ENCODE peak calls at places on chromosome 20, in four cellular contexts. C is heart right ventricle, H is left lung, A is astrocyte of the spinal cord. T is an unnamed sample.
A peak's percentile ranks its signal among the peaks of the same experiment; 100 is the strongest.

GRCh38 chr20:59765599-59766177 is 161.3 kb downstream of the PHACTR3 start:
- DNase-seq in C (no peak), H (no peak), A (no peak), T (peak; percentile 1)

GRCh38 chr20:2840967-2841531 is 504 bp downstream of the VPS16 start:
- DNase-seq in H (peak; percentile 87), C (peak; percentile 68), A (peak; percentile 66), T (peak; percentile 66)

GRCh38 chr20:2729791-2730190 is 37.2 kb downstream of the EBF4 start:
- DNase-seq in C (no peak), A (no peak), H (no peak), T (no peak)

GRCh38 chr20:30815577-30816181 is 441.8 kb upstream of the DEFB115 start:
- DNase-seq in C (no peak), A (no peak), H (no peak), T (no peak)

GRCh38 chr20:48732081-48732829 is 95.5 kb downstream of the PREX1 start:
- DNase-seq in A (no peak), H (no peak), C (no peak), T (no peak)

GRCh38 chr20:52190437-52191131 is 995 bp downstream of the ZFP64 start:
- DNase-seq in H (no peak), C (no peak), A (peak; percentile 32), T (peak; percentile 30)

GRCh38 chr20:13119583-13119982 is 101.5 kb upstream of the ISM1 start:
- DNase-seq in H (no peak), C (no peak), A (peak; percentile 66), T (peak; percentile 64)

GRCh38 chr20:35129647-35130069 is 17.5 kb downstream of the EDEM2 start:
- DNase-seq in C (no peak), H (no peak), A (peak; percentile 26), T (peak; percentile 51)

GRCh38 chr20:37565134-37565811 is 37.6 kb upstream of the BLCAP start:
- DNase-seq in A (no peak), H (no peak), C (no peak), T (no peak)

GRCh38 chr20:52105045-52105572 is 86.5 kb downstream of the ZFP64 start:
- DNase-seq in A (peak; percentile 42), H (peak; percentile 73), C (peak; percentile 14), T (peak; percentile 28)

GRCh38 chr20:1122388-1123315 is 4.2 kb downstream of the PSMF1 start:
- DNase-seq in A (peak; percentile 48), C (peak; percentile 33), H (peak; percentile 76), T (peak; percentile 53)

GRCh38 chr20:504632-505075 is 38.9 kb downstream of the CSNK2A1 start:
- DNase-seq in A (no peak), C (no peak), H (no peak), T (no peak)

GRCh38 chr20:54219751-54220426 is 12.0 kb downstream of the PFDN4 start:
- DNase-seq in A (peak; percentile 52), C (no peak), H (no peak), T (peak; percentile 68)

GRCh38 chr20:54633903-54634302 is 158.5 kb downstream of the DOK5 start:
- DNase-seq in H (no peak), A (no peak), C (no peak), T (no peak)

GRCh38 chr20:5080384-5080877 is 39.3 kb downstream of the PCNA start:
- DNase-seq in H (peak; percentile 92), A (no peak), C (peak; percentile 43), T (peak; percentile 69)

GRCh38 chr20:23875606-23876237 is 3.8 kb downstream of the CST5 start:
- DNase-seq in C (no peak), A (no peak), H (no peak), T (no peak)

GRCh38 chr20:38407321-38407720 is 27.8 kb downstream of the SNHG17 start:
- DNase-seq in A (no peak), H (peak; percentile 76), C (peak; percentile 14), T (no peak)

GRCh38 chr20:43961541-43962471 is 47.2 kb downstream of the TOX2 start:
- DNase-seq in C (no peak), H (no peak), A (no peak), T (no peak)

GRCh38 chr20:311603-312002 is 13.7 kb upstream of the SOX12 start:
- DNase-seq in A (no peak), C (no peak), H (no peak), T (peak; percentile 70)

GRCh38 chr20:62220666-62221568 is 839 bp upstream of the HRH3 start:
- DNase-seq in A (no peak), H (peak; percentile 74), C (no peak), T (no peak)

GRCh38 chr20:62219101-62219991 is 732 bp downstream of the HRH3 start:
- DNase-seq in H (peak; percentile 72), C (no peak), A (no peak), T (no peak)

GRCh38 chr20:62222266-62222850 is 2.3 kb upstream of the HRH3 start:
- DNase-seq in A (no peak), H (peak; percentile 67), C (no peak), T (no peak)

GRCh38 chr20:62217913-62218773 is 1.9 kb downstream of the HRH3 start:
- DNase-seq in H (peak; percentile 73), C (no peak), A (no peak), T (no peak)

GRCh38 chr20:62219992-62220665 is at the start of gene HRH3:
- DNase-seq in C (peak; percentile 52), A (no peak), H (peak; percentile 83), T (no peak)
- H3K4me3 ChIP-seq in C (peak within 1 kb of the TSS; percentile 41), A (no peak within 1 kb of the TSS), H (peak within 1 kb of the TSS; percentile 16), T (no peak within 1 kb of the TSS)

GRCh38 chr20:40724566-40724965 is 35.5 kb upstream of the MAFB start:
- DNase-seq in H (peak; percentile 58), A (no peak), C (no peak), T (no peak)

GRCh38 chr20:40728996-40729395 is 40.0 kb upstream of the MAFB start:
- DNase-seq in A (no peak), H (no peak), C (no peak), T (no peak)

GRCh38 chr20:40727960-40728359 is 38.9 kb upstream of the MAFB start:
- DNase-seq in H (no peak), C (no peak), A (no peak), T (no peak)

GRCh38 chr20:40728470-40728869 is 39.4 kb upstream of the MAFB start:
- DNase-seq in A (no peak), C (no peak), H (no peak), T (no peak)
- TF ChIP-seq CTCF in A (peak; percentile 22), C (no peak), H (no peak), T (peak; percentile 46)

GRCh38 chr20:47303736-47304135 is 52.8 kb downstream of the ZMYND8 start:
- DNase-seq in C (no peak), A (no peak), H (no peak), T (no peak)
- H3K4me3 ChIP-seq in C (no peak overlapping the region), A (no peak overlapping the region), H (no peak overlapping the region), T (no peak overlapping the region)

GRCh38 chr20:22720206-22720605 is 135.8 kb upstream of the FOXA2 start:
- DNase-seq in C (no peak), A (no peak), H (no peak), T (no peak)

GRCh38 chr20:22728146-22728745 is 143.9 kb upstream of the FOXA2 start:
- DNase-seq in H (no peak), A (no peak), C (no peak), T (no peak)

GRCh38 chr20:22722840-22723239 is 138.5 kb upstream of the FOXA2 start:
- DNase-seq in H (no peak), C (no peak), A (no peak), T (no peak)

GRCh38 chr20:22719250-22719649 is 134.9 kb upstream of the FOXA2 start:
- DNase-seq in H (no peak), A (no peak), C (peak; percentile 39), T (no peak)

GRCh38 chr20:22723659-22724058 is 139.3 kb upstream of the FOXA2 start:
- DNase-seq in C (no peak), H (no peak), A (no peak), T (peak; percentile 70)
- TF ChIP-seq CTCF in C (no peak), H (no peak), A (no peak), T (peak; percentile 6)

DNA sequence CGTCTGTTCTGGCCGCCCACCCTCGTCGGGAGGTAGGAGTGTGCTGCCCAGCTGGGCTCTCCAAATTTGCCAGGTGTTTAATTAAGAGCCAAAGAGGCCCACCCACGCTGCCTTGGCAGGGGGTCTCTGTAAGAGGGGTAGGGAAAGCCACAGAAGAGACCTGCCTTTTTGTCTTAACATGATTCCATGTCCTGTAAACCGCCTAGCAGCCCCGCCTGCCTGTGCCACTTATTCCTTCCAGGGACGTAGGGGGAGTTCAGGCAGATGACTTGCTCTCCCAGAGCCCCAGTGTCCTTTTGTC is 2.1 kb downstream of the FAM210B start:
- DNase-seq in H (no peak), A (no peak), C (no peak), T (no peak)
- H3K4me3 ChIP-seq in H (no peak overlapping the region), A (no peak overlapping the region), C (no peak overlapping the region), T (no peak overlapping the region)

GRCh38 chr20:21523895-21524294 is 10.0 kb upstream of the NKX2-2 start:
- DNase-seq in H (no peak), C (no peak), A (no peak), T (no peak)

GRCh38 chr20:21523398-21523868 is 9.6 kb upstream of the NKX2-2 start:
- DNase-seq in C (no peak), H (no peak), A (no peak), T (no peak)

GRCh38 chr20:21520702-21521595 is 7.1 kb upstream of the NKX2-2 start:
- DNase-seq in H (peak; percentile 66), C (no peak), A (no peak), T (peak; percentile 27)

GRCh38 chr20:21521596-21522478 is 8.0 kb upstream of the NKX2-2 start:
- DNase-seq in A (no peak), C (no peak), H (peak; percentile 55), T (no peak)

DNA sequence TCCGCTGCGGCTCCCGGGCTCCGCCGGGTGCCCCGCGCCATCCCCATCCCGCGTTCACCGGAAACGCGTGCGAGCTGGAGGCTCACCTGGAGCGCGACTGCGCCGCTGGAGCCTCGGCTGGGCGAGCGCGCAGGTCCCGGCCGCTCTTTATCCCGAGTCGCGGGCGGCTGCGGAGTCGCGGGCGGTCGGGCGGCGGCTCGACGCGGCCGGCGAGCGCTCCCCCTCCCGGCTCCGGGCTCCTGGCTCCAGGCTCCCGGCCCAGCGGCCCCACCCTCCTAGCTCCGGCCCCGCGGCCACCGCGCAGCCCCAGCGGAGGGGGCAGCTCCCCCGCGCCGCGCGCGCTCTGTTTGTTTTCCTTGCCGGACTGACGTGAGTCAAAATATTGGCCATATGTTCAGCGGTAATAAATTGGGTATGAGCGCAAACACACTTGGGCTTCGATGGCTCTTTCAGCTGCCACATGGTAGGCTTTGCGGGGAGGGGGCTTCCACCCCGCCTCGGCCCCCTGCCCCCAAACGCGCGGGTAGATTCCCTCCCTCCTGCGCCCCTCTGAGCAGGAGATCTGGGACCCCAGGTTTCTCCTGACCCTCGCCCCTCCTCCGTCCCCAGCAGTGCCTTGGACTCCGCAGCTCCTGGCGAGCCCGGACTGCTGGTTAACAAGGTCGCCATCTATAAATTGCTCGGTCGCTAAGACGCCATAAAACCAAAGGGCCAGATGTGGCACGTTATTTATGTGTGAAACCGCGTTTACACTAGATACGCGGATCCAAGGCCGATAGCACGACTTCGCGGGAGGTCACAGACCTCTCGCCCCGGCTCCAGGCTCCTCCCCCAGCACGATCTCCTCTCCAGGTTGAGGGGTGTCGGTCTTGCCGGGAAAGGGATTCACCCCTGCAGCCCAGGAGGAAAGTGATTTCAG is 8.9 kb upstream of the NKX2-2 start:
- DNase-seq in A (no peak), H (peak; percentile 76), C (no peak), T (no peak)
- TF ChIP-seq CTCF in A (no peak), H (no peak), C (no peak), T (no peak)